ENCODE peak calls at places on chromosomes 4 and X, in ten cellular contexts. L is mammary epithelial cell; R is CD4-positive, CD25-positive, alpha-beta regulatory T cell; O is esophagus squamous epithelium; T is CD8-positive, alpha-beta T cell; F is RWPE2; E is CD8-positive, alpha-beta memory T cell; Y is brain microvascular endothelial cell; N is heart right ventricle; V is testis. U is an unnamed sample.

GRCh38 chr4:159455675-159456235 is 352.9 kb downstream of the RAPGEF2 start:
- DNase-seq in L (peak; percentile 32), R (no peak), O (no peak), T (no peak), F (no peak), E (no peak), Y (peak; percentile 62), N (no peak), V (peak; percentile 53), U (no peak)

GRCh38 chr4:143559757-143560147 is 46.2 kb downstream of the SMARCA5 start:
- DNase-seq in L (no peak), R (peak; percentile 37), O (no peak), T (peak; percentile 28), F (no peak), E (peak; percentile 15), Y (no peak), N (no peak), V (no peak), U (no peak)

GRCh38 chrX:149205937-149206336 is 299.2 kb downstream of the IDS start:
- DNase-seq in L (no peak), R (no peak), O (no peak), T (no peak), F (no peak), E (no peak), Y (no peak), N (no peak), V (no peak), U (no peak)

GRCh38 chrX:10634681-10635161 is 14.3 kb upstream of the MID1 start:
- DNase-seq in L (peak; percentile 95), R (no peak), O (no peak), T (no peak), F (peak; percentile 83), E (no peak), Y (peak; percentile 91), N (no peak), V (no peak), U (no peak)

GRCh38 chr4:174365018-174365587 is 81.4 kb downstream of the CEP44 start:
- DNase-seq in L (no peak), R (peak; percentile 30), O (no peak), T (no peak), F (no peak), E (peak; percentile 17), Y (peak; percentile 7), N (no peak), V (no peak), U (no peak)

GRCh38 chrX:126670258-126670657 is 117.6 kb upstream of the DCAF12L1 start:
- DNase-seq in L (no peak), R (no peak), O (no peak), T (no peak), F (no peak), E (no peak), Y (no peak), N (no peak), V (no peak), U (no peak)

GRCh38 chr4:65344278-65344825 is 325.9 kb downstream of the EPHA5 start:
- DNase-seq in L (no peak), R (no peak), O (no peak), T (no peak), F (no peak), E (no peak), Y (no peak), N (no peak), V (no peak), U (no peak)

GRCh38 chr4:30720656-30721352 is 635 bp downstream of the PCDH7 start:
- DNase-seq in L (no peak), R (no peak), O (no peak), T (no peak), F (peak; percentile 66), E (no peak), Y (peak; percentile 27), N (peak; percentile 25), V (no peak), U (peak; percentile 32)

GRCh38 chr4:161279095-161279494 is 884.7 kb downstream of the FSTL5 start:
- DNase-seq in L (no peak), R (no peak), O (no peak), T (no peak), F (no peak), E (no peak), Y (no peak), N (no peak), V (no peak), U (no peak)

GRCh38 chrX:16990839-16991238 is 44.4 kb downstream of the REPS2 start:
- DNase-seq in L (no peak), R (no peak), O (no peak), T (no peak), F (no peak), E (no peak), Y (no peak), N (no peak), V (no peak), U (no peak)

GRCh38 chr4:105894570-105895323 is 524 bp upstream of the NPNT start:
- DNase-seq in L (peak; percentile 10), R (no peak), O (no peak), T (no peak), F (no peak), E (no peak), Y (no peak), N (peak; percentile 9), V (peak; percentile 19), U (no peak)

GRCh38 chrX:69128573-69128972 is 36.7 kb downstream of the PJA1 start:
- DNase-seq in L (no peak), R (no peak), O (no peak), T (no peak), F (no peak), E (no peak), Y (no peak), N (peak; percentile 38), V (peak; percentile 55), U (no peak)

GRCh38 chr4:102404551-102404969 is 59.3 kb upstream of the SLC39A8 start:
- DNase-seq in L (no peak), R (no peak), O (no peak), T (no peak), F (no peak), E (no peak), Y (no peak), N (no peak), V (no peak), U (no peak)

GRCh38 chrX:74437530-74437929 is 16.2 kb downstream of the SLC16A2 start:
- DNase-seq in L (no peak), R (no peak), O (no peak), T (no peak), F (no peak), E (no peak), Y (no peak), N (no peak), V (no peak), U (no peak)

GRCh38 chr4:58732973-58733372 is 1622.8 kb upstream of the IGFBP7 start:
- DNase-seq in L (no peak), R (no peak), O (no peak), T (no peak), F (no peak), E (no peak), Y (no peak), N (no peak), V (no peak), U (no peak)

GRCh38 chr4:61532324-61532723 is 332.2 kb downstream of the ADGRL3 start:
- DNase-seq in L (peak; percentile 66), R (no peak), O (no peak), T (no peak), F (no peak), E (no peak), Y (no peak), N (no peak), V (no peak), U (no peak)

DNA sequence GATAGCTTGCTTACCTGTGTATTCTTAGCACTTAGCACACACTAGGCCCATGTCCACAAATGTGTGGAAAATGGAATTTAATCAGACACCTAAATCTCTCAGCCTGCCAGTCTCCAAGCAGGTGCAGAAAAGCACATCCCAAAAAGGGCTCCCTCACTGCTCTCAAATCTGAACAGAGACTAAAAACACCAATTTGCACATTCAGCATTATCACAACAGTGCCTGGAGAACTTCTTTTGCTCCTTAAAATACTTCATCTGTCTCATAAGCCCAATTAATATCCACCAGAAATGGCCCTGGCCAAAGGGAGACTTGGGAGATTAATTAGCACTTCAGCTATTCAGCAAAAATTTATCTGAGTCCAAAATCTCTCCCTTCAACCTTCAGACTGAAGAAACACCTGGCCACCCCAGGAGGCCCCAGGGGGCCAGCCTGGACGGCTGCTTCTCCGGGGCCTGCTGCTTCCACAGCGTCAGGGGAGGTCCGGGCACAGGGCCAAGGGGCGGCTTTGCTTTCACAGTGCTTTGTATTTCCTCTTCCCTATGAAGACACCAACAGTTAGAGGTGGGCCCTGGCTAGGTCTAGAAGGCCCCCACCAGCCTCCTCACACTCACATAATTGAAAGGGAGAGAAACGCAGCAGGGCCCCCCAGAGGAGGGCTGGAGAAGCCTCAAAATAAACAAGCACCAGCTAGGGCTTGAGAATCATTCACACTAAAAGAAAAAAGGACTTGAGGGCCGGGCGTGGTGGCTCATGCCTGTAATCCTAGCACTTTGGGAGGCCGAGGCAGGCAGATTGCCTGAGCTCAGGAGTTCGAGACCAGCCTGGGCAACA is 18.0 kb downstream of the SCD5 start:
- DNase-seq in L (no peak), R (no peak), O (no peak), T (no peak), F (no peak), E (no peak), Y (peak; percentile 87), N (peak; percentile 80), V (peak; percentile 91), U (peak; percentile 63)
- H3K27ac ChIP-seq in L (no peak overlapping the region), R (no peak overlapping the region), O (no peak overlapping the region), T (no peak overlapping the region), F (no peak overlapping the region), E (no peak overlapping the region), Y (peak overlapping the region; percentile 38), N (no peak overlapping the region), V (peak overlapping the region; percentile 80), U (peak overlapping the region; percentile 94)

GRCh38 chr4:169773889-169774288 is 16.1 kb upstream of the HPF1 start:
- DNase-seq in L (no peak), R (no peak), O (no peak), T (no peak), F (no peak), E (no peak), Y (no peak), N (no peak), V (no peak), U (no peak)
- H3K27ac ChIP-seq in L (no peak overlapping the region), R (no peak overlapping the region), O (no peak overlapping the region), T (no peak overlapping the region), F (no peak overlapping the region), E (no peak overlapping the region), Y (no peak overlapping the region), N (no peak overlapping the region), V (no peak overlapping the region), U (peak overlapping the region; percentile 74)

DNA sequence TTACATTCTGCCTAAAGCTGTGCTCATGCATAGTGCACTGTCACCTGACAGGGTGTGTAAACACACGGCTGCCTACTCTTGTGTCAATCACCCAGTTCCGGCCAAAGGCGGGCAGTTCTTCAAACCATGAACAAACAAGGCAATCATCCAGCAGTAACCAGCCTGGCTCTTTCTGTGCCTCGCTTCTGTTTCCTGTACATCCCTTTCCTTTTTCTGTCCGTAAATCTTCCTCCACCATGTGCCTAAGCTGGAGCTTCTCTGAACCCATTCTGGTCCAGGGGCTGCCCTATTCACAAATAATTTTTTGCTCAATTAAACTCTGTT is 60.8 kb upstream of the CBR4 start:
- DNase-seq in L (peak; percentile 72), R (no peak), O (no peak), T (no peak), F (peak; percentile 79), E (no peak), Y (no peak), N (no peak), V (no peak), U (no peak)
- H3K27ac ChIP-seq in L (peak overlapping the region; percentile 94), R (no peak overlapping the region), O (no peak overlapping the region), T (no peak overlapping the region), F (peak overlapping the region; percentile 99), E (no peak overlapping the region), Y (peak overlapping the region; percentile 38), N (peak overlapping the region; percentile 39), V (peak overlapping the region; percentile 53), U (no peak overlapping the region)

GRCh38 chr4:2812985-2813384 is 20.1 kb downstream of the SH3BP2 start:
- DNase-seq in L (no peak), R (no peak), O (no peak), T (no peak), F (no peak), E (no peak), Y (no peak), N (no peak), V (no peak), U (no peak)
- H3K27ac ChIP-seq in L (no peak overlapping the region), R (peak overlapping the region; percentile 87), O (peak overlapping the region; percentile 91), T (peak overlapping the region; percentile 72), F (no peak overlapping the region), E (peak overlapping the region; percentile 66), Y (no peak overlapping the region), N (peak overlapping the region; percentile 95), V (peak overlapping the region; percentile 47), U (peak overlapping the region; percentile 82)

U was measured in dorsolateral prefrontal cortex.